ENCODE peak calls at places on chromosomes 1 and 21, in eight cellular contexts. One of them, this sample, is unnamed. For H3K36me3 and H3K4me1, the result is how much of the 10 kb centered on the place peaks cover.

GRCh38 chr21:37264808-37265207 is 2.3 kb downstream of the VPS26C start:
- DNase-seq in vagina: peak
- DNase-seq in CD4-positive, CD25-positive, alpha-beta regulatory T cell: no peak
- DNase-seq in cardiac muscle cell: no peak
- DNase-seq in lower lobe of right lung: no peak
- DNase-seq in PC-9: no peak
- DNase-seq in tibial nerve: no peak
- DNase-seq in heart right ventricle: no peak
- DNase-seq in this sample: no peak

GRCh38 chr1:150696151-150696550 is 803 bp downstream of the GOLPH3L start:
- DNase-seq in vagina: no peak
- DNase-seq in CD4-positive, CD25-positive, alpha-beta regulatory T cell: no peak
- DNase-seq in cardiac muscle cell: no peak
- DNase-seq in lower lobe of right lung: no peak
- DNase-seq in PC-9: no peak
- DNase-seq in tibial nerve: no peak
- DNase-seq in heart right ventricle: no peak
- DNase-seq in this sample: no peak

GRCh38 chr1:17569200-17570139 is 30.0 kb downstream of the ARHGEF10L start:
- DNase-seq in vagina: no peak
- DNase-seq in CD4-positive, CD25-positive, alpha-beta regulatory T cell: no peak
- DNase-seq in cardiac muscle cell: peak
- DNase-seq in lower lobe of right lung: peak
- DNase-seq in PC-9: peak
- DNase-seq in tibial nerve: peak
- DNase-seq in heart right ventricle: peak
- DNase-seq in this sample: no peak

GRCh38 chr1:6860401-6860800 is 75.1 kb downstream of the CAMTA1 start:
- DNase-seq in vagina: no peak
- DNase-seq in CD4-positive, CD25-positive, alpha-beta regulatory T cell: no peak
- DNase-seq in cardiac muscle cell: no peak
- DNase-seq in lower lobe of right lung: no peak
- DNase-seq in PC-9: peak
- DNase-seq in tibial nerve: no peak
- DNase-seq in heart right ventricle: no peak
- DNase-seq in this sample: no peak

GRCh38 chr1:2795926-2796325 is 5.6 kb downstream of the TTC34 start:
- DNase-seq in vagina: no peak
- DNase-seq in CD4-positive, CD25-positive, alpha-beta regulatory T cell: no peak
- DNase-seq in cardiac muscle cell: no peak
- DNase-seq in lower lobe of right lung: peak
- DNase-seq in PC-9: no peak
- DNase-seq in tibial nerve: no peak
- DNase-seq in heart right ventricle: no peak
- DNase-seq in this sample: no peak

GRCh38 chr21:37461494-37461893 is 94.9 kb downstream of the DYRK1A start:
- DNase-seq in vagina: no peak
- DNase-seq in CD4-positive, CD25-positive, alpha-beta regulatory T cell: no peak
- DNase-seq in cardiac muscle cell: no peak
- DNase-seq in lower lobe of right lung: no peak
- DNase-seq in PC-9: no peak
- DNase-seq in tibial nerve: no peak
- DNase-seq in heart right ventricle: no peak
- DNase-seq in this sample: no peak

GRCh38 chr1:86965012-86965826 is 50.8 kb downstream of the HS2ST1 start:
- DNase-seq in vagina: no peak
- DNase-seq in CD4-positive, CD25-positive, alpha-beta regulatory T cell: no peak
- DNase-seq in cardiac muscle cell: peak
- DNase-seq in lower lobe of right lung: no peak
- DNase-seq in PC-9: no peak
- DNase-seq in tibial nerve: no peak
- DNase-seq in heart right ventricle: peak
- DNase-seq in this sample: no peak

GRCh38 chr21:39715804-39716397 is 29.1 kb upstream of the IGSF5 start:
- DNase-seq in vagina: no peak
- DNase-seq in CD4-positive, CD25-positive, alpha-beta regulatory T cell: no peak
- DNase-seq in cardiac muscle cell: peak
- DNase-seq in lower lobe of right lung: no peak
- DNase-seq in PC-9: no peak
- DNase-seq in tibial nerve: no peak
- DNase-seq in heart right ventricle: peak
- DNase-seq in this sample: peak

GRCh38 chr1:156627313-156627880 is 8.2 kb downstream of the HAPLN2 start:
- DNase-seq in vagina: no peak
- DNase-seq in CD4-positive, CD25-positive, alpha-beta regulatory T cell: no peak
- DNase-seq in cardiac muscle cell: peak
- DNase-seq in lower lobe of right lung: no peak
- DNase-seq in PC-9: peak
- DNase-seq in tibial nerve: no peak
- DNase-seq in heart right ventricle: peak
- DNase-seq in this sample: peak

GRCh38 chr1:233295775-233296322 is 324 bp upstream of the PCNX2 start:
- DNase-seq in vagina: no peak
- DNase-seq in CD4-positive, CD25-positive, alpha-beta regulatory T cell: no peak
- DNase-seq in cardiac muscle cell: no peak
- DNase-seq in lower lobe of right lung: no peak
- DNase-seq in PC-9: no peak
- DNase-seq in tibial nerve: no peak
- DNase-seq in heart right ventricle: no peak
- DNase-seq in this sample: no peak

GRCh38 chr1:162562452-162562828 is 918 bp downstream of the UAP1 start:
- DNase-seq in vagina: no peak
- DNase-seq in CD4-positive, CD25-positive, alpha-beta regulatory T cell: no peak
- DNase-seq in cardiac muscle cell: no peak
- DNase-seq in lower lobe of right lung: no peak
- DNase-seq in PC-9: peak
- DNase-seq in tibial nerve: no peak
- DNase-seq in heart right ventricle: no peak
- DNase-seq in this sample: no peak

GRCh38 chr1:185409763-185410528 is 92.9 kb upstream of the IVNS1ABP start:
- DNase-seq in vagina: no peak
- DNase-seq in CD4-positive, CD25-positive, alpha-beta regulatory T cell: no peak
- DNase-seq in cardiac muscle cell: no peak
- DNase-seq in lower lobe of right lung: no peak
- DNase-seq in PC-9: no peak
- DNase-seq in tibial nerve: no peak
- DNase-seq in heart right ventricle: no peak
- DNase-seq in this sample: no peak

GRCh38 chr1:117364240-117364639 is 3.0 kb upstream of the MAN1A2 start:
- DNase-seq in vagina: no peak
- DNase-seq in CD4-positive, CD25-positive, alpha-beta regulatory T cell: no peak
- DNase-seq in cardiac muscle cell: no peak
- DNase-seq in lower lobe of right lung: no peak
- DNase-seq in PC-9: no peak
- DNase-seq in tibial nerve: no peak
- DNase-seq in heart right ventricle: no peak
- DNase-seq in this sample: no peak

GRCh38 chr1:173669491-173669941 is at the start of gene ANKRD45:
- DNase-seq in vagina: no peak
- DNase-seq in CD4-positive, CD25-positive, alpha-beta regulatory T cell: no peak
- DNase-seq in cardiac muscle cell: peak
- DNase-seq in lower lobe of right lung: peak
- DNase-seq in PC-9: no peak
- DNase-seq in tibial nerve: no peak
- DNase-seq in heart right ventricle: peak
- DNase-seq in this sample: no peak

GRCh38 chr1:22328331-22329170 is 123.1 kb upstream of the ZBTB40 start:
- DNase-seq in vagina: no peak
- DNase-seq in CD4-positive, CD25-positive, alpha-beta regulatory T cell: no peak
- DNase-seq in cardiac muscle cell: no peak
- DNase-seq in lower lobe of right lung: no peak
- DNase-seq in PC-9: no peak
- DNase-seq in tibial nerve: no peak
- DNase-seq in heart right ventricle: no peak
- DNase-seq in this sample: no peak

DNA sequence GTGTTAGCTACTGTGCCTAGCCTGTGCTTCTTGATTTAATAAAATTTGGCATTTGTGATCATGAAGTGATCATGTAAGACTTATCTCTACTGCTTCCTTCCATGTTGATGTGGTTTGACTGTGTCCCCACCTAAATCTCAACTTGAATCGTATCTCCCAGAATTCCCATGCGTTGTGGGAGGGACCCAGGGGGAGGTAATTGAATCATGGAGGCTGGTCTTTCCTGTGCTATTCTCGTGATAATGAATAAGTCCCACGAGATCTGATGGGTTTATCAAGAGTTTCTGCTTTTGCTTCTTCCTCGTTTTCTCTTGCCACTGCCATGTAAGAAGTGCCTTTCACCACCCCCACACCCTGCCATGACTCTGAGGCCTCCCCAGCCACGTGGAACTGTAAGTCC is at the start of gene OVAAL:
- DNase-seq in vagina: no peak
- DNase-seq in CD4-positive, CD25-positive, alpha-beta regulatory T cell: no peak
- DNase-seq in cardiac muscle cell: no peak
- DNase-seq in lower lobe of right lung: no peak
- DNase-seq in PC-9: no peak
- DNase-seq in tibial nerve: no peak
- DNase-seq in heart right ventricle: no peak
- DNase-seq in this sample: no peak
- H3K4me3 ChIP-seq in vagina: no peak
- H3K4me3 ChIP-seq in CD4-positive, CD25-positive, alpha-beta regulatory T cell: no peak
- H3K4me3 ChIP-seq in cardiac muscle cell: no peak
- H3K4me3 ChIP-seq in lower lobe of right lung: no peak
- H3K4me3 ChIP-seq in PC-9: no peak
- H3K4me3 ChIP-seq in tibial nerve: no peak
- H3K4me3 ChIP-seq in heart right ventricle: no peak
- H3K4me3 ChIP-seq in this sample: no peak

GRCh38 chr21:32728455-32729237 is 833 bp upstream of the SYNJ1 start:
- DNase-seq in vagina: no peak
- DNase-seq in CD4-positive, CD25-positive, alpha-beta regulatory T cell: no peak
- DNase-seq in cardiac muscle cell: no peak
- DNase-seq in lower lobe of right lung: no peak
- DNase-seq in PC-9: no peak
- DNase-seq in tibial nerve: no peak
- DNase-seq in heart right ventricle: no peak
- DNase-seq in this sample: no peak

GRCh38 chr21:32732544-32732943 is 4.7 kb upstream of the SYNJ1 start:
- DNase-seq in vagina: no peak
- DNase-seq in CD4-positive, CD25-positive, alpha-beta regulatory T cell: no peak
- DNase-seq in cardiac muscle cell: no peak
- DNase-seq in lower lobe of right lung: no peak
- DNase-seq in PC-9: peak
- DNase-seq in tibial nerve: no peak
- DNase-seq in heart right ventricle: no peak
- DNase-seq in this sample: no peak

GRCh38 chr21:32735524-32735923 is 7.7 kb upstream of the SYNJ1 start:
- DNase-seq in vagina: no peak
- DNase-seq in CD4-positive, CD25-positive, alpha-beta regulatory T cell: no peak
- DNase-seq in cardiac muscle cell: no peak
- DNase-seq in lower lobe of right lung: no peak
- DNase-seq in PC-9: no peak
- DNase-seq in tibial nerve: no peak
- DNase-seq in heart right ventricle: no peak
- DNase-seq in this sample: no peak

GRCh38 chr21:32733356-32733755 is 5.5 kb upstream of the SYNJ1 start:
- DNase-seq in vagina: no peak
- DNase-seq in CD4-positive, CD25-positive, alpha-beta regulatory T cell: no peak
- DNase-seq in cardiac muscle cell: no peak
- DNase-seq in lower lobe of right lung: no peak
- DNase-seq in PC-9: no peak
- DNase-seq in tibial nerve: no peak
- DNase-seq in heart right ventricle: no peak
- DNase-seq in this sample: no peak

DNA sequence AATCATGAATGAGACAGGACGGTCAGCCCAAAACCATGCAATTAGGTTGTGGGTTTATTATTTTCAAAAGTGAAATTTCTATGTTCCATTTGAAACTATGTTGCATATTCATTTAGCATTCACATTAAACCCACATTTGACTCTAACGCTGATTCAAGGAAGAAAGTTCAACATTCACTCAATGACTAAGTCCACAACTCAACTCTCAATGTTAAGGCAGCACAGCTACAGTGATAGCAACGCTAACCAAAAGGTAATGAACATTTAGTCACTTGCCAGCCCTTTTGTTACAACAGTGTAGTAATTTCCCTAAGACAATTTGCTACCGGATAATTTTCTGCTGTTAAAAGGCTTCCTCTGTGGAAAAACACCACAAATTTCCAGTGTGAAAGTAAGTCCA is 6.4 kb upstream of the SYNJ1 start:
- DNase-seq in vagina: no peak
- DNase-seq in CD4-positive, CD25-positive, alpha-beta regulatory T cell: no peak
- DNase-seq in cardiac muscle cell: no peak
- DNase-seq in lower lobe of right lung: no peak
- DNase-seq in PC-9: no peak
- DNase-seq in tibial nerve: no peak
- DNase-seq in heart right ventricle: no peak
- DNase-seq in this sample: no peak
- H3K36me3 ChIP-seq in vagina: under half
- H3K36me3 ChIP-seq in CD4-positive, CD25-positive, alpha-beta regulatory T cell: under half
- H3K36me3 ChIP-seq in cardiac muscle cell: under half
- H3K36me3 ChIP-seq in lower lobe of right lung: half or more
- H3K36me3 ChIP-seq in PC-9: under half
- H3K36me3 ChIP-seq in tibial nerve: half or more
- H3K36me3 ChIP-seq in heart right ventricle: half or more
- H3K36me3 ChIP-seq in this sample: under half

GRCh38 chr1:54273837-54274192 is 73.8 kb downstream of the MRPL37 start:
- DNase-seq in vagina: no peak
- DNase-seq in CD4-positive, CD25-positive, alpha-beta regulatory T cell: no peak
- DNase-seq in cardiac muscle cell: no peak
- DNase-seq in lower lobe of right lung: no peak
- DNase-seq in PC-9: no peak
- DNase-seq in tibial nerve: peak
- DNase-seq in heart right ventricle: peak
- DNase-seq in this sample: no peak

GRCh38 chr1:54272134-54272533 is 72.2 kb downstream of the MRPL37 start:
- DNase-seq in vagina: no peak
- DNase-seq in CD4-positive, CD25-positive, alpha-beta regulatory T cell: no peak
- DNase-seq in cardiac muscle cell: no peak
- DNase-seq in lower lobe of right lung: no peak
- DNase-seq in PC-9: no peak
- DNase-seq in tibial nerve: no peak
- DNase-seq in heart right ventricle: no peak
- DNase-seq in this sample: no peak

GRCh38 chr1:54274448-54274847 is 74.5 kb downstream of the MRPL37 start:
- DNase-seq in vagina: no peak
- DNase-seq in CD4-positive, CD25-positive, alpha-beta regulatory T cell: no peak
- DNase-seq in cardiac muscle cell: no peak
- DNase-seq in lower lobe of right lung: no peak
- DNase-seq in PC-9: no peak
- DNase-seq in tibial nerve: no peak
- DNase-seq in heart right ventricle: no peak
- DNase-seq in this sample: no peak

GRCh38 chr1:54272772-54273091 is 72.8 kb downstream of the MRPL37 start:
- DNase-seq in vagina: no peak
- DNase-seq in CD4-positive, CD25-positive, alpha-beta regulatory T cell: no peak
- DNase-seq in cardiac muscle cell: no peak
- DNase-seq in lower lobe of right lung: no peak
- DNase-seq in PC-9: no peak
- DNase-seq in tibial nerve: no peak
- DNase-seq in heart right ventricle: no peak
- DNase-seq in this sample: no peak

GRCh38 chr1:54273092-54273836 is 73.3 kb downstream of the MRPL37 start:
- DNase-seq in vagina: no peak
- DNase-seq in CD4-positive, CD25-positive, alpha-beta regulatory T cell: no peak
- DNase-seq in cardiac muscle cell: no peak
- DNase-seq in lower lobe of right lung: peak
- DNase-seq in PC-9: no peak
- DNase-seq in tibial nerve: peak
- DNase-seq in heart right ventricle: peak
- DNase-seq in this sample: no peak
- H3K4me1 ChIP-seq in vagina: half or more
- H3K4me1 ChIP-seq in CD4-positive, CD25-positive, alpha-beta regulatory T cell: under half
- H3K4me1 ChIP-seq in cardiac muscle cell: under half
- H3K4me1 ChIP-seq in lower lobe of right lung: half or more
- H3K4me1 ChIP-seq in PC-9: under half
- H3K4me1 ChIP-seq in tibial nerve: under half
- H3K4me1 ChIP-seq in heart right ventricle: half or more
- H3K4me1 ChIP-seq in this sample: under half

GRCh38 chr21:46002841-46003574 is 21.4 kb downstream of the COL6A1 start:
- DNase-seq in vagina: peak
- DNase-seq in CD4-positive, CD25-positive, alpha-beta regulatory T cell: peak
- DNase-seq in cardiac muscle cell: no peak
- DNase-seq in lower lobe of right lung: peak
- DNase-seq in PC-9: no peak
- DNase-seq in tibial nerve: peak
- DNase-seq in heart right ventricle: no peak
- DNase-seq in this sample: no peak
- H3K4me3 ChIP-seq in vagina: no peak
- H3K4me3 ChIP-seq in CD4-positive, CD25-positive, alpha-beta regulatory T cell: no peak
- H3K4me3 ChIP-seq in cardiac muscle cell: no peak
- H3K4me3 ChIP-seq in lower lobe of right lung: no peak
- H3K4me3 ChIP-seq in PC-9: no peak
- H3K4me3 ChIP-seq in tibial nerve: no peak
- H3K4me3 ChIP-seq in heart right ventricle: no peak
- H3K4me3 ChIP-seq in this sample: no peak

This sample was measured in CD8-positive, alpha-beta memory T cell.